ENCODE peak calls at places on chromosomes 2 and 18, in five cellular contexts. N is NAMALWA, U is NT2/D1, Y is mesothelial cell of epicardium, L is HT-29. V is an unnamed sample.

GRCh38 chr2:148812306-148812705 is 62.7 kb upstream of the KIF5C start:
- DNase-seq in L (no peak), Y (no peak), N (no peak), U (no peak), V (no peak)

GRCh38 chr2:196914867-196915465 is 11.5 kb downstream of the PGAP1 start:
- DNase-seq in N (no peak), U (no peak), L (no peak), Y (no peak), V (peak; percentile 70)

GRCh38 chr2:173087214-173087581 is 11.6 kb downstream of the MAP3K20 start:
- DNase-seq in Y (no peak), N (no peak), U (no peak), L (no peak), V (no peak)

GRCh38 chr2:46098606-46099005 is 198.6 kb upstream of the EPAS1 start:
- DNase-seq in Y (no peak), L (no peak), N (no peak), U (no peak), V (no peak)

GRCh38 chr18:78408623-78409022 is 571.0 kb upstream of the SALL3 start:
- DNase-seq in Y (no peak), N (no peak), L (no peak), U (no peak), V (no peak)

GRCh38 chr2:64820901-64821300 is 167.2 kb upstream of the SERTAD2 start:
- DNase-seq in N (no peak), Y (no peak), U (no peak), L (no peak), V (no peak)

GRCh38 chr18:51196811-51197660 is 445 bp downstream of the MEX3C start:
- DNase-seq in L (peak; percentile 26), Y (peak; percentile 28), N (peak; percentile 49), U (no peak), V (peak; percentile 39)

GRCh38 chr2:230668184-230668938 is 44.3 kb upstream of the CAB39 start:
- DNase-seq in N (peak; percentile 9), U (no peak), Y (no peak), L (no peak), V (peak; percentile 94)

GRCh38 chr2:64525323-64525625 is 1.1 kb downstream of the AFTPH start:
- DNase-seq in L (peak; percentile 36), N (peak; percentile 82), Y (no peak), U (no peak), V (peak; percentile 24)

GRCh38 chr2:191218292-191218898 is 26.8 kb upstream of the MYO1B start:
- DNase-seq in L (peak; percentile 77), N (peak; percentile 76), Y (peak; percentile 27), U (peak; percentile 85), V (no peak)

GRCh38 chr2:237653791-237654558 is 26.6 kb downstream of the LRRFIP1 start:
- DNase-seq in Y (no peak), L (no peak), N (peak; percentile 17), U (no peak), V (no peak)

GRCh38 chr2:143026411-143027054 is 102.7 kb upstream of the ARHGAP15 start:
- DNase-seq in L (no peak), U (no peak), N (no peak), Y (no peak), V (no peak)

GRCh38 chr2:149661844-149662243 is 74.3 kb upstream of the MMADHC start:
- DNase-seq in N (no peak), U (no peak), Y (no peak), L (peak; percentile 59), V (no peak)

GRCh38 chr2:75710220-75710576 is 517 bp downstream of the GCFC2 start:
- DNase-seq in N (no peak), L (no peak), U (no peak), Y (no peak), V (no peak)

GRCh38 chr2:152432206-152432653 is 97.3 kb downstream of the FMNL2 start:
- DNase-seq in U (no peak), L (no peak), Y (no peak), N (no peak), V (no peak)

V was measured in MM.1S.